ENCODE peak calls at places on chromosomes 4 and X, in nine cellular contexts. Y, T, K, A, P, L, Q, M and J are unnamed samples. For H3K4me1, the result is how much of the 10 kb centered on the place peaks cover.

GRCh38 chrX:66751136-66751782 is 112.4 kb upstream of the EDA2R start:
- DNase-seq in Y (no peak), T (no peak), K (no peak), A (no peak), P (no peak), L (no peak), Q (no peak), M (no peak), J (no peak)

GRCh38 chr4:137032242-137032641 is 500.1 kb downstream of the PCDH18 start:
- DNase-seq in Y (no peak), T (no peak), K (no peak), A (no peak), P (no peak), L (no peak), Q (no peak), M (peak), J (no peak)

GRCh38 chrX:144730486-144730885 is 516.8 kb upstream of the SPANXN1 start:
- DNase-seq in Y (no peak), T (no peak), K (no peak), A (no peak), P (no peak), L (no peak), Q (no peak), M (no peak), J (no peak)

GRCh38 chrX:56788717-56789122 is 59.7 kb downstream of the NBDY start:
- DNase-seq in Y (peak), T (no peak), K (no peak), A (no peak), P (peak), L (peak), Q (no peak), M (peak), J (peak)

GRCh38 chr4:176565044-176565443 is 227.7 kb downstream of the VEGFC start:
- DNase-seq in Y (no peak), T (no peak), K (no peak), A (no peak), P (no peak), L (no peak), Q (no peak), M (no peak), J (no peak)

GRCh38 chr4:139774759-139775487 is 109.3 kb downstream of the MGST2 start:
- DNase-seq in Y (no peak), T (no peak), K (peak), A (no peak), P (no peak), L (no peak), Q (no peak), M (no peak), J (no peak)

GRCh38 chr4:55609393-55609821 is 17.4 kb upstream of the PDCL2 start:
- DNase-seq in Y (no peak), T (no peak), K (peak), A (no peak), P (no peak), L (no peak), Q (no peak), M (no peak), J (no peak)

GRCh38 chrX:101977091-101977490 is 45.3 kb upstream of the ZMAT1 start:
- DNase-seq in Y (no peak), T (no peak), K (no peak), A (no peak), P (no peak), L (no peak), Q (no peak), M (no peak), J (no peak)

GRCh38 chr4:139170932-139171331 is 6.1 kb downstream of the ELF2 start:
- DNase-seq in Y (no peak), T (no peak), K (no peak), A (no peak), P (no peak), L (no peak), Q (no peak), M (no peak), J (no peak)

GRCh38 chr4:53582194-53582593 is 9.1 kb downstream of the LNX1 start:
- DNase-seq in Y (no peak), T (no peak), K (no peak), A (no peak), P (no peak), L (no peak), Q (no peak), M (no peak), J (no peak)

GRCh38 chr4:76699911-76700310 is 198.0 kb downstream of the SOWAHB start:
- DNase-seq in Y (no peak), T (no peak), K (no peak), A (no peak), P (no peak), L (no peak), Q (no peak), M (no peak), J (no peak)

GRCh38 chr4:76697129-76697803 is 200.7 kb downstream of the SOWAHB start:
- DNase-seq in Y (no peak), T (no peak), K (no peak), A (no peak), P (no peak), L (no peak), Q (no peak), M (no peak), J (no peak)

GRCh38 chr4:76696109-76696508 is 201.8 kb downstream of the SOWAHB start:
- DNase-seq in Y (no peak), T (peak), K (peak), A (peak), P (no peak), L (no peak), Q (no peak), M (no peak), J (no peak)

GRCh38 chr4:76694056-76694455 is 203.9 kb downstream of the SOWAHB start:
- DNase-seq in Y (no peak), T (no peak), K (no peak), A (no peak), P (no peak), L (no peak), Q (no peak), M (no peak), J (no peak)

DNA sequence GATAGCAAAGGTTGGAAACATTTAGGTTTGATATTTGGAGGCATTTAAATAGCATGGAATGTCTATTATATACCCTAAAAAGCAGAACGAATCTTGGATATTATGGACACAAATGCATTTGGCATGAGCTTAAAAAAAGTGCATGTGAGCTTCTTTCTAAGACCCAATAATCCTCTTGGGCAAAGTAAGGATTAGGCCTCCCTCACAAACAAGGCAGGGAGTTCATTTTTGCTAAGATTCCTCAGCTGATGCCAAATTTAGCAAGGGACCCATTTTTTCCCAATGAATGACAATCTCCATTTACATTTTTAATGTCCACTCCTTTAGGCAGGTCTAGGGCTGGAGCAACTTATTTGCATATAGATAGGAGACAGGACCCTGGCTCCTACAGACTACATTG is 199.8 kb downstream of the SOWAHB start:
- DNase-seq in Y (no peak), T (no peak), K (no peak), A (no peak), P (no peak), L (no peak), Q (no peak), M (no peak), J (no peak)
- H3K4me1 ChIP-seq in Y (under half), T (under half), K (half or more), A (under half), P (under half), L (under half), Q (under half), M (under half), J (under half)

DNA sequence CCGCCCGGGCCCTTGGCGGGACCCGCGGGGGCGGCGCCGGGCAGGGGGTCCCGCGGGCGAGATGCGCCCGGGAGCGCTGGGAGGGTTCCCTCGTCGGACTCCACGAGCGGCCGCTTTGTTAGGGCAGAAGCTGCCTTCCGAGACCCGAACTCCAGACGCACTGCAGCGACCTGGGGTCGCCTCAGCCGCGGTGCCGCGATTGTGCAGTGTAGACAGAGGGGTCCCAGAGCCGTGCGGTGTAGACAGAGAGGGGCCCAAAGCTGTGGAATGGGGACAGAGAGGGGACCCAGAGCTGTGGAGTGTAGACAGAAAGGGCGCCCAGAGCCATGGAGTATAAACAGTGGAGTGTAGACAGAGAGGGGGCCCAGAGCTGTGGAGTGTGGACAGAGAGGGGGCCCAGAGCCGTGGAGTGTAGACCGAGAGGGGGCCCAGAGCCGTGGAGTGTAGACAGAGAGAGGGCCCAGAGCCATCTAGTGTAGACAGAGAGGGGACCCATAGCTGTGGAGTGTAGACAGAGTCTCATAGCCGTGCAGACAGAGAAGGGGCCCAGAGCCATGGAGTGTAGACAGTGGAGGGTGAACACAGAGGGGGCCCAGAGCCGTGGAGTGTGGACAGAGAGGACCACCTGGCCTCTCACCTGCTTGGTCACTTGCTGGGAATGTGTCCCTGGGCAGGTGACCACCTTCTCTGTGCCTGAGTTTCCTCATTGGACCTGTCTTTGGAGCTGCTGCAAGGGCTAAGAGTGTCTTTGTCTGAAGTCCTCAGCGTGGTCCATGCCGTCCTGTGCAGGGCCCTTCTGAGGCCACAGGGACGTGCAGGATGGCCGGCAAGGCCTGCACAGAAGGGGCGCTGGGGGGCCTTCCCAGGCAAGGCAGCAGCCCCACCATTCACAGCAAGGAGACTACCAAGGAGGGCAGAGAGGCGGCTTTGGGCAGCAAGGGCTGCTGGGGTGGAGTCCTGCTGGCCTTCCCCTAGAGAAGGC is 880 bp downstream of the RGS12 start:
- DNase-seq in Y (no peak), T (no peak), K (no peak), A (no peak), P (peak), L (no peak), Q (no peak), M (peak), J (no peak)
- H3K27ac ChIP-seq in Y (peak), T (no peak), K (peak), A (peak), P (peak), L (peak), Q (peak), M (no peak), J (no peak)

GRCh38 chr4:41205130-41205529 is 9.2 kb downstream of the APBB2 start:
- DNase-seq in Y (no peak), T (no peak), K (no peak), A (no peak), P (no peak), L (no peak), Q (no peak), M (no peak), J (no peak)
- H3K4me1 ChIP-seq in Y (under half), T (under half), K (under half), A (under half), P (under half), L (under half), Q (half or more), M (under half), J (under half)

DNA sequence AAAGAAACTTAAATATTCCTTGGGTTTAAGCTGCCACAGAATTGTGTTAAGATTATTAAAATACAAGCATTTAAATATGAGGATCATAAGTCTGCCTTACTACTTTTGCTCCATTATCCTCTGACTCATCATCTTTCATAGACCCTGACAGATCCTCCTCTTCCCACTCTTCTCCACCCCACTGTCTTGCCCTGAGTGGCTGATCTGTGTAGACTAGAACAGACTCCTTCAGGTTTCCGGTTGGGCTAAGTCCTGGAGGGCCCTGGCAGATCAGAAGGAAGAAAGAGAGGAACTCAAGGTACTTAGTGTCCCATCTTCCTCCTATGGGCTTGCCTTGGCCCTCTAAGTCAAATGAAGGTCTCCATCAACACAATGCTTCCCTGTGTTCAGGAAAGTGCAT is 30.7 kb downstream of the PALLD start:
- DNase-seq in Y (no peak), T (no peak), K (no peak), A (no peak), P (no peak), L (no peak), Q (no peak), M (no peak), J (no peak)
- H3K27ac ChIP-seq in Y (peak), T (no peak), K (no peak), A (no peak), P (no peak), L (no peak), Q (no peak), M (no peak), J (no peak)